ENCODE peak calls at places on chromosomes 11 and 22, in ten cellular contexts. G is stomach, A is sigmoid colon, M is spleen, Q is endothelial cell of umbilical vein, V is suprapubic skin, E is HCT116, Y is HepG2, H is GM12878, B is H1. P is an unnamed sample. For H3K4me1, the result is how much of the 10 kb centered on the place peaks cover.

GRCh38 chr11:47172740-47173139 is 3.9 kb downstream of the ARFGAP2 start:
- DNase-seq in G (no peak), A (no peak), M (no peak), Q (no peak), V (no peak), E (no peak), Y (no peak), H (no peak), B (no peak), P (no peak)

GRCh38 chr22:20117656-20118571 is 888 bp upstream of the TRMT2A start:
- DNase-seq in G (no peak), A (no peak), M (peak), Q (peak), V (no peak), E (no peak), Y (no peak), H (no peak), B (no peak), P (no peak)

GRCh38 chr11:1763796-1764661 is at the start of gene CTSD:
- DNase-seq in G (peak), A (peak), M (peak), Q (peak), V (peak), E (peak), Y (peak), H (no peak), B (no peak), P (peak)

GRCh38 chr11:11849127-11849746 is 7.5 kb downstream of the USP47 start:
- DNase-seq in G (peak), A (no peak), M (peak), Q (peak), V (peak), E (peak), Y (peak), H (peak), B (no peak), P (no peak)

GRCh38 chr22:24105018-24105360 is 76.3 kb upstream of the SUSD2 start:
- DNase-seq in G (no peak), A (peak), M (peak), Q (no peak), V (no peak), E (no peak), Y (no peak), H (no peak), B (no peak), P (no peak)

GRCh38 chr11:62540804-62541671 is 5.6 kb downstream of the AHNAK start:
- DNase-seq in G (no peak), A (peak), M (peak), Q (peak), V (no peak), E (no peak), Y (no peak), H (peak), B (no peak), P (no peak)

GRCh38 chr11:7589861-7590260 is 76.1 kb downstream of the PPFIBP2 start:
- DNase-seq in G (no peak), A (no peak), M (no peak), Q (no peak), V (no peak), E (no peak), Y (no peak), H (no peak), B (no peak), P (no peak)

GRCh38 chr22:48781391-48781790 is 1046.3 kb downstream of the BRD1 start:
- DNase-seq in G (no peak), A (peak), M (no peak), Q (no peak), V (no peak), E (no peak), Y (no peak), H (no peak), B (no peak), P (no peak)

GRCh38 chr22:43922123-43922522 is 1.5 kb upstream of the PNPLA3 start:
- DNase-seq in G (no peak), A (no peak), M (no peak), Q (no peak), V (no peak), E (no peak), Y (peak), H (no peak), B (no peak), P (no peak)

GRCh38 chr11:14892036-14892556 is at the start of gene CYP2R1:
- DNase-seq in G (peak), A (peak), M (peak), Q (peak), V (peak), E (peak), Y (peak), H (peak), B (peak), P (peak)

GRCh38 chr11:117073539-117073938 is 24.7 kb downstream of the SIK3 start:
- DNase-seq in G (no peak), A (no peak), M (no peak), Q (no peak), V (no peak), E (no peak), Y (no peak), H (no peak), B (no peak), P (no peak)

GRCh38 chr11:117824571-117825537 is at the start of gene FXYD2:
- DNase-seq in G (peak), A (peak), M (peak), Q (peak), V (peak), E (no peak), Y (no peak), H (no peak), B (no peak), P (no peak)

GRCh38 chr22:39699631-39700348 is 129.2 kb downstream of the CACNA1I start:
- DNase-seq in G (peak), A (no peak), M (no peak), Q (no peak), V (no peak), E (no peak), Y (no peak), H (no peak), B (no peak), P (no peak)

GRCh38 chr11:1458340-1459218 is 28.0 kb downstream of the MOB2 start:
- DNase-seq in G (peak), A (peak), M (no peak), Q (no peak), V (no peak), E (no peak), Y (no peak), H (no peak), B (peak), P (no peak)

GRCh38 chr22:42562282-42562681 is 8.5 kb downstream of the SERHL2 start:
- DNase-seq in G (no peak), A (no peak), M (no peak), Q (no peak), V (no peak), E (no peak), Y (peak), H (no peak), B (no peak), P (no peak)

GRCh38 chr11:12416552-12416951 is 39.2 kb downstream of the PARVA start:
- DNase-seq in G (no peak), A (no peak), M (no peak), Q (no peak), V (no peak), E (no peak), Y (no peak), H (no peak), B (no peak), P (no peak)

GRCh38 chr11:46285594-46286033 is 8.2 kb downstream of the CREB3L1 start:
- DNase-seq in G (no peak), A (peak), M (no peak), Q (no peak), V (no peak), E (no peak), Y (no peak), H (no peak), B (no peak), P (no peak)

GRCh38 chr11:125566235-125566634 is 3.0 kb upstream of the EI24 start:
- DNase-seq in G (no peak), A (no peak), M (no peak), Q (no peak), V (no peak), E (no peak), Y (no peak), H (no peak), B (no peak), P (no peak)

GRCh38 chr11:85182437-85183109 is 444.6 kb downstream of the DLG2 start:
- DNase-seq in G (no peak), A (no peak), M (no peak), Q (no peak), V (no peak), E (peak), Y (peak), H (no peak), B (no peak), P (no peak)

GRCh38 chr11:46347637-46348311 is 511 bp downstream of the DGKZ start:
- DNase-seq in G (no peak), A (peak), M (peak), Q (no peak), V (peak), E (no peak), Y (no peak), H (no peak), B (no peak), P (no peak)

DNA sequence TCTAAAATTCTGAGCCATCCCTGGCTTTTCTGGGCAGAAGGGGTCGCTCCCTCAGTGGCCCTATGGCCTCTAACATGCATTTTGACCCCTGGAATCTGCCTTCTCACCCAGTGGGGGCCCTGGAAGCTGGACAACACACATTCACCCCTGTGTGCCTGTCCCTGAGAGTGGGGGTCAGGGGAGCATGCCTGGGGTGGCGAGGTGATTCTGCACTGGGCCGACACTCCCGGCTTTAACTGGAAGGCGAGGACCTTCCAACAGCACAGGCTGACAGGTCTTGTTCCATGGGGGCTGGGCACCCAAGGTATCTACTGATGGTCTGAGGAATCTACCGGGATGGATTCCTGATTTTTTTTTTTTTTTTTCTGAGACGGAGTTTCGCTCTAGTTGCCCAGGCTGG is 10.7 kb downstream of the PPM1F start:
- DNase-seq in G (no peak), A (no peak), M (no peak), Q (no peak), V (no peak), E (no peak), Y (no peak), H (no peak), B (no peak), P (no peak)
- H3K4me1 ChIP-seq in G (half or more), A (half or more), M (half or more), Q (half or more), V (half or more), E (under half), Y (under half), H (under half), B (under half), P (under half)

GRCh38 chr11:35131760-35132159 is 7.2 kb upstream of the CD44 start:
- DNase-seq in G (no peak), A (no peak), M (no peak), Q (no peak), V (no peak), E (no peak), Y (no peak), H (no peak), B (no peak), P (no peak)

GRCh38 chr11:35131094-35131493 is 7.9 kb upstream of the CD44 start:
- DNase-seq in G (no peak), A (no peak), M (no peak), Q (no peak), V (no peak), E (no peak), Y (no peak), H (no peak), B (no peak), P (no peak)

GRCh38 chr11:35126000-35126878 is 12.7 kb upstream of the CD44 start:
- DNase-seq in G (no peak), A (no peak), M (no peak), Q (no peak), V (no peak), E (no peak), Y (no peak), H (peak), B (no peak), P (no peak)

GRCh38 chr11:35126879-35127576 is 11.9 kb upstream of the CD44 start:
- DNase-seq in G (no peak), A (no peak), M (no peak), Q (no peak), V (no peak), E (no peak), Y (no peak), H (no peak), B (no peak), P (no peak)

GRCh38 chr11:35127619-35128018 is 11.4 kb upstream of the CD44 start:
- DNase-seq in G (no peak), A (no peak), M (no peak), Q (no peak), V (no peak), E (no peak), Y (no peak), H (no peak), B (no peak), P (no peak)
- TF ChIP-seq POLR2AphosphoS5 in G (no peak), A (no peak), M (no peak), Q (no peak), V (no peak), E (no peak), Y (no peak), H (no peak), B (no peak), P (no peak)

DNA sequence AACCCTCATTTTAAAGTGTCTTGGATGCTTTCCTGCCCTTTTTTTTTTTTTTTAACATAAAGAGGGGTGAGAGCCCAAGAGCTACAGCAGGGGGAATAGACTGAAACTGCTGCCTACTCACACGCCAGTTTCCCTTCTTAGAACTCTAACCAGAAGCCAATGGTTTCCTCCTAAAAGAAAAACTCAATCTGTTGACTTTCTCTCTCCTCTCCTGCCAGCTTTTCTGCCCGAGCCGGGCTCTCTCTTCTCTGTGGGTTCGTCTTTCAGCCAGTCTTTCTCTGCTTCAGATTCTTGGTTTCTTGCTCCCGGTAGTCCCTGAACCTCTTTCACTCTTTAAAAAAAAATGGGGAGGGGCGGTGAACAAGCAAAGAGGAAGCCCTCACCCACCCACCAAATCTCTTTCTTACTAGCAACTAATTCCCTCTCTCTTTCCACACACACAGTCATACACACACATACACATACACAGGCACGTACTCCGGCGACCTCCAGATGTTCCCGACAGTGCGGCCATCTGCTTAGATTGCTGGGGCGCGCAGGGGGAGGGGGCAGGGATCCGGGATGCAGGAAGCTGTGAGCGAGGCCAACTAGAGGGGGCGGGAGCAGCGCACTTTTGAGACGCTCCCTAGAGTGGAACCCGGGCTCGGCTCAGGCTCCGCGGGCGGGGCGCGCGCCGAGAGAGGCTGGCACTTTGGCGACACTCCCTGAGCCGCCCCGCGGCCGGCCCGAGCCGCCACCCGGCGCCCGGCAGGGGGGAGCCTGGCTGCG is 446 bp upstream of the TSKU start:
- DNase-seq in G (peak), A (peak), M (peak), Q (peak), V (peak), E (peak), Y (peak), H (no peak), B (peak), P (peak)
- TF ChIP-seq POLR2A in G (no peak), A (no peak), M (no peak), Q (peak), V (no peak), E (peak), Y (no peak), H (no peak), B (no peak), P (no peak)

DNA sequence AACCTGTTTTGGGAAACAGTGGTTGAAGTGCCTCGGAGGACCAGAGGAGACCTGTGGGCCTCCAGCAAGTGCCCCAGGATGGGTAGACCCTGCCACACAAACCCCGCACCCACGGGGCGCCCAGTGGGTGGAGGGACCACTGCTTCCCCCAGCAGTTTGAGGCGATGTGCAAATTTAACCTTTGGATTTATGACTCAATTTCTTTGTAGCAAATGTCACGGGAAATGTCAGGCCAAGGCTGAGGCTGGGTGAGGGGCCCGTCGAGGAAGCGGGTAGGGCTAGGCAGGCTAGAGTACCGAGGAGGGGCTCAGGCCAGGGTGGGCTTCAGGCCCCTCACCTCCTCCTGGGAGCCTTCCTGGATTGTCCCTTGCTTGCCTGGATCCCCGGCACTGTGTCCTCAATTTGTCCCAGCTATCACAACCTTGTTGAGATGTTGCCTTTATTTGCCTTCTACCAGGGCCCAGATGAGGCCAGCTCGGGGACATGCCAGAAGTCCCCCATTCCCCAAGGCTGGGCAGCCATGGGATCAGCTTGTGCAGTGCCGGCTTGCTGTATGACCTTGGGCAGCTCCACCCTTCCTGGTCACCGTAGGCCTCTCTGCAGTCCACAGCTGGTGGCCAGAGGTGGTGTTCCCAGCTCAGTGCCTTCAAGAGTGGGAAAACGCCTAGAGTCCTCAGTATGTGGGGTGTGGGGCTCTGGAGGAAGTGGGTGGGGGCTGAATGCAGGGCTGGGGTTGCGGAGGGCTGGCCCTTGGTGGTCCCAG is 39.5 kb upstream of the PRODH start:
- DNase-seq in G (no peak), A (no peak), M (peak), Q (no peak), V (no peak), E (no peak), Y (no peak), H (no peak), B (no peak), P (no peak)
- H3K4me1 ChIP-seq in G (under half), A (under half), M (under half), Q (under half), V (under half), E (under half), Y (under half), H (under half), B (under half), P (under half)

P was measured in breast epithelium.